ENCODE peak calls at places on chromosomes 3 and 15, in four cellular contexts. R, V, U and X are unnamed samples. For H3K27me3, the result is how much of the 10 kb centered on the place peaks cover.

GRCh38 chr3:150806436-150806835 is 43.5 kb upstream of the SIAH2 start:
- DNase-seq in R (no peak), U (no peak), V (no peak), X (no peak)

GRCh38 chr15:75904241-75904631 is 558 bp downstream of the FBXO22 start:
- DNase-seq in V (peak), U (no peak), R (no peak), X (no peak)

GRCh38 chr3:50242371-50242770 is 6.4 kb downstream of the GNAI2 start:
- DNase-seq in U (no peak), R (no peak), V (no peak), X (no peak)

GRCh38 chr15:76973362-76973743 is 21.6 kb upstream of the PSTPIP1 start:
- DNase-seq in R (peak), V (peak), U (no peak), X (peak)

GRCh38 chr15:63372018-63372705 is 9.5 kb downstream of the CA12 start:
- DNase-seq in V (no peak), U (no peak), R (peak), X (no peak)

GRCh38 chr15:48748535-48748934 is 62.3 kb downstream of the CEP152 start:
- DNase-seq in V (no peak), R (no peak), U (no peak), X (no peak)

GRCh38 chr3:128435058-128435457 is 31.6 kb downstream of the DNAJB8 start:
- DNase-seq in V (no peak), R (no peak), U (no peak), X (no peak)

GRCh38 chr3:102018544-102018943 is 169.2 kb downstream of the NFKBIZ start:
- DNase-seq in U (no peak), R (no peak), V (no peak), X (no peak)

GRCh38 chr15:36850864-36851263 is 249.5 kb downstream of the MEIS2 start:
- DNase-seq in R (no peak), V (no peak), U (no peak), X (no peak)

GRCh38 chr3:99808163-99808794 is 9.4 kb upstream of the CMSS1 start:
- DNase-seq in V (peak), R (peak), U (no peak), X (peak)

GRCh38 chr3:192675958-192676649 is 51.2 kb downstream of the FGF12 start:
- DNase-seq in R (no peak), V (no peak), U (peak), X (no peak)

GRCh38 chr15:50979041-50979440 is 70.6 kb downstream of the AP4E1 start:
- DNase-seq in U (no peak), V (no peak), R (no peak), X (no peak)

GRCh38 chr3:123807820-123808219 is 76.3 kb downstream of the MYLK start:
- DNase-seq in R (no peak), V (peak), U (no peak), X (no peak)

GRCh38 chr3:9225268-9225667 is 24.2 kb downstream of the SRGAP3 start:
- DNase-seq in V (no peak), R (no peak), U (no peak), X (no peak)

GRCh38 chr3:9223683-9224082 is 25.8 kb downstream of the SRGAP3 start:
- DNase-seq in U (no peak), V (no peak), R (no peak), X (no peak)

GRCh38 chr3:9229325-9229724 is 20.1 kb downstream of the SRGAP3 start:
- DNase-seq in U (no peak), R (no peak), V (no peak), X (no peak)

GRCh38 chr3:9224490-9224889 is 25.0 kb downstream of the SRGAP3 start:
- DNase-seq in U (peak), V (no peak), R (no peak), X (no peak)

GRCh38 chr3:9226326-9226725 is 23.1 kb downstream of the SRGAP3 start:
- DNase-seq in V (no peak), R (no peak), U (no peak), X (no peak)
- TF ChIP-seq CBX5 in V (no peak), R (no peak), U (no peak), X (no peak)

GRCh38 chr3:181723064-181723463 is 11.3 kb downstream of the SOX2 start:
- DNase-seq in R (no peak), V (no peak), U (no peak), X (no peak)

GRCh38 chr3:181725033-181725775 is 13.5 kb downstream of the SOX2 start:
- DNase-seq in U (no peak), V (no peak), R (no peak), X (peak)

GRCh38 chr3:181722156-181722555 is 10.4 kb downstream of the SOX2 start:
- DNase-seq in U (no peak), R (no peak), V (no peak), X (no peak)

GRCh38 chr3:181724432-181724740 is 12.7 kb downstream of the SOX2 start:
- DNase-seq in V (no peak), U (no peak), R (no peak), X (no peak)

GRCh38 chr3:181723568-181724431 is 12.1 kb downstream of the SOX2 start:
- DNase-seq in R (no peak), V (no peak), U (no peak), X (no peak)
- H3K27me3 ChIP-seq in R (half or more), V (under half), U (under half), X (under half)

GRCh38 chr3:184155644-184156521 is 706 bp downstream of the DVL3 start:
- DNase-seq in V (peak), R (peak), U (no peak), X (peak)
- TF ChIP-seq CBX5 in V (no peak), R (no peak), U (no peak), X (no peak)

GRCh38 chr15:70528270-70528706 is 235.1 kb downstream of the UACA start:
- DNase-seq in U (peak), R (no peak), V (peak), X (peak)

GRCh38 chr15:70528816-70529215 is 234.5 kb downstream of the UACA start:
- DNase-seq in V (no peak), U (no peak), R (no peak), X (no peak)

GRCh38 chr15:70530503-70530902 is 232.9 kb downstream of the UACA start:
- DNase-seq in U (no peak), V (no peak), R (no peak), X (no peak)

GRCh38 chr15:70530906-70531305 is 232.5 kb downstream of the UACA start:
- DNase-seq in U (no peak), R (no peak), V (no peak), X (no peak)

GRCh38 chr15:70530035-70530499 is 233.3 kb downstream of the UACA start:
- DNase-seq in V (no peak), R (no peak), U (no peak), X (peak)
- H3K27me3 ChIP-seq in V (under half), R (under half), U (under half), X (under half)

GRCh38 chr15:84722628-84723027 is 6.7 kb upstream of the SEC11A start:
- DNase-seq in U (no peak), R (no peak), V (no peak), X (no peak)

GRCh38 chr15:84716036-84716732 is at the start of gene SEC11A:
- DNase-seq in U (peak), R (peak), V (peak), X (peak)

GRCh38 chr15:84715442-84716035 is 400 bp downstream of the SEC11A start:
- DNase-seq in R (no peak), V (no peak), U (no peak), X (no peak)

GRCh38 chr15:84725001-84725491 is 9.1 kb upstream of the SEC11A start:
- DNase-seq in U (peak), R (no peak), V (no peak), X (no peak)

GRCh38 chr15:84721381-84721780 is 5.4 kb upstream of the SEC11A start:
- DNase-seq in R (no peak), V (no peak), U (no peak), X (no peak)
- TF ChIP-seq CBX5 in R (no peak), V (no peak), U (no peak), X (no peak)

GRCh38 chr3:140555666-140556065 is 122.2 kb upstream of the TRIM42 start:
- DNase-seq in R (no peak), V (no peak), U (no peak), X (no peak)
- H3K27me3 ChIP-seq in R (under half), V (under half), U (under half), X (under half)

GRCh38 chr15:64622410-64623260 is 152.8 kb downstream of the RBPMS2 start:
- DNase-seq in R (no peak), U (peak), V (no peak), X (no peak)

GRCh38 chr15:64620991-64621495 is 154.3 kb downstream of the RBPMS2 start:
- DNase-seq in V (no peak), R (no peak), U (no peak), X (no peak)

GRCh38 chr15:64619880-64620839 is 155.2 kb downstream of the RBPMS2 start:
- DNase-seq in V (no peak), R (no peak), U (no peak), X (no peak)

GRCh38 chr15:64624242-64624641 is 151.1 kb downstream of the RBPMS2 start:
- DNase-seq in R (no peak), V (no peak), U (no peak), X (no peak)

DNA sequence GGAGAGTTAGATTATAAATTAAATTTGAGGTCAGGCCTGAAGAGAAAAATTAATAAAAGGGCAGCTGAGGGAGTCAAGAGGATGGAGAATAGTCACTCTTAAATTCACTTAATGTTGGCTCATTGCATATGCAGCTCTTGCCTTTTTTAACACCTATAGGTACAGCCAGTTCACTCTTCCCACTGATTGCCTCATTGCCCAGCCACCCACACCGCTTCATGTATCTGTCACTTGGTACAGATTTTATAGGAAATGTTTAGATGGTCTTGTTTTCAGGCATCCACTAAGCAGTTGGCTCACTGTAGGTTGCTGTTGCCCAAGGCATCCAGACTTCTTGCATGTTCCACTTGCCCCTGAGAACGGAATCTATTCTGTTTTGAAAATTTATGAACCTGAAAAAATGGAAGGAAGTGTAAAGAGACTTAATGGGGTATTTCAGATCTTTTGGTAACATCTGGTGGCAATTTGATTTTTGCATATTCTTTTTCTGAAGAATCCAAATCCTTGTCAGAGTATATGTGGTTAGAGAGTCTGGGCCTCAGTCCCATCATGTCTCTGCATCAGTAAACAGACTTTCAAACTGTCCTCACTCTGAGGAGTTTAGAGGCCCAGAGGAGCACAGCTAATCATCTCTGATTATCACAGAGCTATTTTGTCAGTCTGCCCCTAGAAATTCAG is 151.9 kb downstream of the RBPMS2 start:
- DNase-seq in R (no peak), V (no peak), U (peak), X (no peak)
- TF ChIP-seq CBX5 in R (no peak), V (no peak), U (no peak), X (no peak)